ENCODE peak calls at places on chromosome 1, in seven cellular contexts. One of them, this sample, is unnamed.

GRCh38 chr1:23732363-23733224 is 10.7 kb upstream of the ELOA start:
- DNase-seq in brain microvascular endothelial cell: no peak
- DNase-seq in psoas muscle: no peak
- DNase-seq in mammary epithelial cell: peak
- DNase-seq in AG04450: no peak
- DNase-seq in bronchial epithelial cell: peak
- DNase-seq in thoracic aorta: no peak
- DNase-seq in this sample: peak

GRCh38 chr1:2073382-2074230 is 23.4 kb downstream of the PRKCZ start:
- DNase-seq in bronchial epithelial cell: no peak
- DNase-seq in AG04450: peak
- DNase-seq in brain microvascular endothelial cell: peak
- DNase-seq in mammary epithelial cell: no peak
- DNase-seq in thoracic aorta: no peak
- DNase-seq in psoas muscle: no peak
- DNase-seq in this sample: peak

GRCh38 chr1:160795951-160796383 is at the start of gene LY9:
- DNase-seq in bronchial epithelial cell: no peak
- DNase-seq in psoas muscle: no peak
- DNase-seq in brain microvascular endothelial cell: no peak
- DNase-seq in thoracic aorta: no peak
- DNase-seq in mammary epithelial cell: no peak
- DNase-seq in AG04450: no peak
- DNase-seq in this sample: no peak

GRCh38 chr1:247210062-247210385 is 38.2 kb upstream of the ZNF124 start:
- DNase-seq in psoas muscle: no peak
- DNase-seq in brain microvascular endothelial cell: no peak
- DNase-seq in thoracic aorta: no peak
- DNase-seq in bronchial epithelial cell: no peak
- DNase-seq in mammary epithelial cell: no peak
- DNase-seq in AG04450: no peak
- DNase-seq in this sample: no peak

GRCh38 chr1:226482196-226482595 is 66.4 kb upstream of the STUM start:
- DNase-seq in AG04450: no peak
- DNase-seq in psoas muscle: no peak
- DNase-seq in thoracic aorta: no peak
- DNase-seq in bronchial epithelial cell: no peak
- DNase-seq in brain microvascular endothelial cell: no peak
- DNase-seq in mammary epithelial cell: no peak
- DNase-seq in this sample: no peak

GRCh38 chr1:118118469-118118868 is 66.6 kb downstream of the SPAG17 start:
- DNase-seq in bronchial epithelial cell: no peak
- DNase-seq in mammary epithelial cell: no peak
- DNase-seq in brain microvascular endothelial cell: no peak
- DNase-seq in thoracic aorta: no peak
- DNase-seq in psoas muscle: no peak
- DNase-seq in AG04450: no peak
- DNase-seq in this sample: no peak

GRCh38 chr1:30840904-30841598 is 67.5 kb downstream of the SDC3 start:
- DNase-seq in brain microvascular endothelial cell: no peak
- DNase-seq in bronchial epithelial cell: no peak
- DNase-seq in AG04450: no peak
- DNase-seq in thoracic aorta: no peak
- DNase-seq in psoas muscle: peak
- DNase-seq in mammary epithelial cell: no peak
- DNase-seq in this sample: no peak

GRCh38 chr1:85316324-85316723 is 39.9 kb upstream of the BCL10 start:
- DNase-seq in bronchial epithelial cell: no peak
- DNase-seq in thoracic aorta: no peak
- DNase-seq in brain microvascular endothelial cell: no peak
- DNase-seq in mammary epithelial cell: no peak
- DNase-seq in psoas muscle: no peak
- DNase-seq in AG04450: no peak
- DNase-seq in this sample: no peak

GRCh38 chr1:222370911-222371717 is 176.8 kb downstream of the HHIPL2 start:
- DNase-seq in AG04450: peak
- DNase-seq in bronchial epithelial cell: peak
- DNase-seq in thoracic aorta: no peak
- DNase-seq in mammary epithelial cell: peak
- DNase-seq in psoas muscle: no peak
- DNase-seq in brain microvascular endothelial cell: peak
- DNase-seq in this sample: peak

GRCh38 chr1:59757185-59757747 is 57.5 kb upstream of the HOOK1 start:
- DNase-seq in brain microvascular endothelial cell: no peak
- DNase-seq in bronchial epithelial cell: no peak
- DNase-seq in AG04450: no peak
- DNase-seq in psoas muscle: no peak
- DNase-seq in thoracic aorta: no peak
- DNase-seq in mammary epithelial cell: no peak
- DNase-seq in this sample: no peak

GRCh38 chr1:57063427-57063826 is 97.6 kb upstream of the C8B start:
- DNase-seq in thoracic aorta: no peak
- DNase-seq in mammary epithelial cell: no peak
- DNase-seq in bronchial epithelial cell: no peak
- DNase-seq in AG04450: no peak
- DNase-seq in brain microvascular endothelial cell: no peak
- DNase-seq in psoas muscle: no peak
- DNase-seq in this sample: no peak

GRCh38 chr1:62746809-62747138 is 37.2 kb upstream of the ATG4C start:
- DNase-seq in thoracic aorta: no peak
- DNase-seq in AG04450: no peak
- DNase-seq in mammary epithelial cell: no peak
- DNase-seq in bronchial epithelial cell: no peak
- DNase-seq in psoas muscle: no peak
- DNase-seq in brain microvascular endothelial cell: no peak
- DNase-seq in this sample: no peak
- TF ChIP-seq CTCF in thoracic aorta: no peak
- TF ChIP-seq CTCF in AG04450: no peak
- TF ChIP-seq CTCF in mammary epithelial cell: no peak
- TF ChIP-seq CTCF in bronchial epithelial cell: no peak
- TF ChIP-seq CTCF in psoas muscle: no peak
- TF ChIP-seq CTCF in brain microvascular endothelial cell: no peak
- TF ChIP-seq CTCF in this sample: peak

DNA sequence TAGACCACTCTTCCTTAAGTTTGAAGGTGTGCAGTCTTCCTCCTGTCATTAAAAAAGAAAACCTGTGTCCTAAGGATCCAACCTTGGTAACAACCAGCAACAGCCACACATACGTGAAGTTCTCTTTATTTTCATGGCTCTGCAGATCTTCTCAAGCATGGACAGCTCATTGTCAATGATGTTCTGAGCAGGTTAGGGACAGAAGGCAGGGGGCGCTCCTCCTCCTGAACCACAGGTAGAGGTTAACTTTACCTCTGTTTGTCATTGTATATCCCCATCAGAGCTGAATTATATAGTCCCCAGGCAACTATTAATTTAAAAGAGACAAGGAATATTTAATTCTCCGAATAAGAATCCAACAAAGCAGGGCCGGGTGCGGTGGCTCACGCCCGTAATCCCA is 52.5 kb upstream of the CR2 start:
- DNase-seq in brain microvascular endothelial cell: no peak
- DNase-seq in AG04450: no peak
- DNase-seq in mammary epithelial cell: no peak
- DNase-seq in thoracic aorta: no peak
- DNase-seq in psoas muscle: no peak
- DNase-seq in bronchial epithelial cell: no peak
- DNase-seq in this sample: no peak
- TF ChIP-seq CTCF in brain microvascular endothelial cell: no peak
- TF ChIP-seq CTCF in AG04450: no peak
- TF ChIP-seq CTCF in mammary epithelial cell: no peak
- TF ChIP-seq CTCF in thoracic aorta: no peak
- TF ChIP-seq CTCF in psoas muscle: no peak
- TF ChIP-seq CTCF in bronchial epithelial cell: no peak
- TF ChIP-seq CTCF in this sample: peak

GRCh38 chr1:36352141-36352909 is 28.9 kb upstream of the EVA1B start:
- DNase-seq in psoas muscle: no peak
- DNase-seq in mammary epithelial cell: no peak
- DNase-seq in brain microvascular endothelial cell: no peak
- DNase-seq in thoracic aorta: no peak
- DNase-seq in AG04450: no peak
- DNase-seq in bronchial epithelial cell: no peak
- DNase-seq in this sample: peak

GRCh38 chr1:36352910-36353878 is 29.7 kb upstream of the EVA1B start:
- DNase-seq in psoas muscle: no peak
- DNase-seq in mammary epithelial cell: peak
- DNase-seq in AG04450: no peak
- DNase-seq in thoracic aorta: no peak
- DNase-seq in bronchial epithelial cell: peak
- DNase-seq in brain microvascular endothelial cell: peak
- DNase-seq in this sample: peak

GRCh38 chr1:36349839-36350238 is 26.4 kb upstream of the EVA1B start:
- DNase-seq in psoas muscle: no peak
- DNase-seq in AG04450: no peak
- DNase-seq in thoracic aorta: no peak
- DNase-seq in bronchial epithelial cell: no peak
- DNase-seq in mammary epithelial cell: peak
- DNase-seq in brain microvascular endothelial cell: no peak
- DNase-seq in this sample: no peak

GRCh38 chr1:36350659-36351171 is 27.3 kb upstream of the EVA1B start:
- DNase-seq in mammary epithelial cell: peak
- DNase-seq in thoracic aorta: peak
- DNase-seq in AG04450: no peak
- DNase-seq in brain microvascular endothelial cell: peak
- DNase-seq in psoas muscle: no peak
- DNase-seq in bronchial epithelial cell: peak
- DNase-seq in this sample: peak

GRCh38 chr1:36351222-36351977 is 28.0 kb upstream of the EVA1B start:
- DNase-seq in mammary epithelial cell: peak
- DNase-seq in thoracic aorta: peak
- DNase-seq in AG04450: no peak
- DNase-seq in psoas muscle: no peak
- DNase-seq in bronchial epithelial cell: peak
- DNase-seq in brain microvascular endothelial cell: peak
- DNase-seq in this sample: peak
- TF ChIP-seq CTCF in mammary epithelial cell: peak
- TF ChIP-seq CTCF in thoracic aorta: no peak
- TF ChIP-seq CTCF in AG04450: peak
- TF ChIP-seq CTCF in psoas muscle: no peak
- TF ChIP-seq CTCF in bronchial epithelial cell: peak
- TF ChIP-seq CTCF in brain microvascular endothelial cell: no peak
- TF ChIP-seq CTCF in this sample: peak

GRCh38 chr1:27301052-27301422 is 20.9 kb upstream of the TMEM222 start:
- DNase-seq in mammary epithelial cell: no peak
- DNase-seq in bronchial epithelial cell: no peak
- DNase-seq in psoas muscle: no peak
- DNase-seq in brain microvascular endothelial cell: no peak
- DNase-seq in AG04450: no peak
- DNase-seq in thoracic aorta: no peak
- DNase-seq in this sample: no peak
- TF ChIP-seq CTCF in mammary epithelial cell: no peak
- TF ChIP-seq CTCF in bronchial epithelial cell: no peak
- TF ChIP-seq CTCF in psoas muscle: no peak
- TF ChIP-seq CTCF in brain microvascular endothelial cell: no peak
- TF ChIP-seq CTCF in AG04450: no peak
- TF ChIP-seq CTCF in thoracic aorta: no peak
- TF ChIP-seq CTCF in this sample: no peak

DNA sequence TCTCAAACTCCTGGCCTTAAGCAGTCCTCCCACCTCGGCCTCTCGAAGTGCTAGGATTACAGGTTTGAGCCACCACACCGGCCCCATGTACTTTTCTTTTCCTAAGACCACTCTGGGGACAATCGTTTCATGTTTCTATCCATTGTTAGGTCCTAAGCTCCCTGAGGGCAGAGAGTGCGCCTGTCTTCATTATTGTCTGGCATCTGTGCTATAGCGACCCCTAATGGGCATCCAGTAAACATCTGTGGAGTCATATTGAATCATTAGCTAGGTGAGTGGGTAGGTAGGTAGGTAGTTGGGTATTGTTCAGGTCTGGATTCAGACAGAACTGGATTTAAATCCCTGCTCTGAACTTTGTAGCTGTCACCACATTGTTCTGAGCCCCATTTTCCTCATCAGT is 66.1 kb downstream of the TMEM53 start:
- DNase-seq in brain microvascular endothelial cell: no peak
- DNase-seq in AG04450: no peak
- DNase-seq in thoracic aorta: no peak
- DNase-seq in psoas muscle: no peak
- DNase-seq in bronchial epithelial cell: peak
- DNase-seq in mammary epithelial cell: no peak
- DNase-seq in this sample: no peak
- TF ChIP-seq CTCF in brain microvascular endothelial cell: peak
- TF ChIP-seq CTCF in AG04450: peak
- TF ChIP-seq CTCF in thoracic aorta: no peak
- TF ChIP-seq CTCF in psoas muscle: peak
- TF ChIP-seq CTCF in bronchial epithelial cell: peak
- TF ChIP-seq CTCF in mammary epithelial cell: peak
- TF ChIP-seq CTCF in this sample: peak

GRCh38 chr1:119743308-119743707 is 25.4 kb downstream of the HMGCS2 start:
- DNase-seq in bronchial epithelial cell: no peak
- DNase-seq in thoracic aorta: no peak
- DNase-seq in psoas muscle: no peak
- DNase-seq in brain microvascular endothelial cell: no peak
- DNase-seq in mammary epithelial cell: no peak
- DNase-seq in AG04450: no peak
- DNase-seq in this sample: no peak
- TF ChIP-seq CTCF in bronchial epithelial cell: no peak
- TF ChIP-seq CTCF in thoracic aorta: no peak
- TF ChIP-seq CTCF in psoas muscle: no peak
- TF ChIP-seq CTCF in brain microvascular endothelial cell: no peak
- TF ChIP-seq CTCF in mammary epithelial cell: no peak
- TF ChIP-seq CTCF in AG04450: no peak
- TF ChIP-seq CTCF in this sample: no peak

DNA sequence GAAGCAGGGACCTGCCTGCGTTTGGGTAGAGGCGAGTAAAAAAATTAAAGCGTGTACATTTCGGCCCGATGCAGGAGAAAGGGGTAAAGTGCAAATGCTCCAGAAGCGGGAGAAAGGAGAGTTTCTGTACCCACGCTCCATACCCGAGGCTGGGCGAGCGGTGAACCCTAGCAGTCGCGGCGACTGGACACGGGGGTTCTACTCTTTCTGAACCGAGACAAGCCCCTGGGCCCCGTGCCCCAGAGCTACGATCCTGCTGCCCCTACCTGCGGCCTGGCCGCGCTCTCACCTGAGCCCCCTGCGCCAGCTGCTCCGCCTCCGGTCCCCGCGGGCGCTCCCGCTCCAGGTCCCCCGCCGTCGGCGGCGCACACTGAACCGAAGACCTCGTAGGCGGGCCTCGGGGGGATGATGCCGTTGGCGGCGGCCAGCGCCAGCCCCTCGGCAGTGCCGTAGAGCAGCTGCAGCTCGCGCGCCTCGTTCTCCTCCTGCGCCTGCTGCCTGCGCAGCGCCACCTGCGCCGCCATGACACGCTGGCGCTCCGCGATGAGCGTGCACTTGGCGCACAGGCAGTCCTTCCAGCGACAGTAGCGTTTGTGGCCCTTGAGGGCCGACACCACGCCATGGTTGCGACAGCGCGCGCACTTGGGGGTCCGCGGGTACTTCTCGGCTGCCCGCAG is 2.4 kb downstream of the DMRTA2 start:
- DNase-seq in brain microvascular endothelial cell: no peak
- DNase-seq in AG04450: no peak
- DNase-seq in mammary epithelial cell: no peak
- DNase-seq in psoas muscle: no peak
- DNase-seq in bronchial epithelial cell: no peak
- DNase-seq in thoracic aorta: no peak
- DNase-seq in this sample: no peak
- TF ChIP-seq CTCF in brain microvascular endothelial cell: no peak
- TF ChIP-seq CTCF in AG04450: no peak
- TF ChIP-seq CTCF in mammary epithelial cell: peak
- TF ChIP-seq CTCF in psoas muscle: no peak
- TF ChIP-seq CTCF in bronchial epithelial cell: no peak
- TF ChIP-seq CTCF in thoracic aorta: no peak
- TF ChIP-seq CTCF in this sample: no peak

GRCh38 chr1:21781971-21782867 is 730 bp downstream of the USP48 start:
- DNase-seq in bronchial epithelial cell: peak
- DNase-seq in brain microvascular endothelial cell: peak
- DNase-seq in psoas muscle: no peak
- DNase-seq in thoracic aorta: no peak
- DNase-seq in AG04450: no peak
- DNase-seq in mammary epithelial cell: peak
- DNase-seq in this sample: peak
- TF ChIP-seq CTCF in bronchial epithelial cell: peak
- TF ChIP-seq CTCF in brain microvascular endothelial cell: peak
- TF ChIP-seq CTCF in psoas muscle: peak
- TF ChIP-seq CTCF in thoracic aorta: no peak
- TF ChIP-seq CTCF in AG04450: peak
- TF ChIP-seq CTCF in mammary epithelial cell: peak
- TF ChIP-seq CTCF in this sample: peak